ENCODE peak calls at places on chromosomes 11 and 22, in five cellular contexts. B is activated CD4-positive, CD25-positive, alpha-beta regulatory T cell treated with anti-CD3 and anti-CD28 coated beads, Interleukin-2, amount 50 U/mL, for 72 hours; K is activated T-cell treated with anti-CD3 and anti-CD28 coated beads for 1 hour; C is kidney epithelial cell; E is CD8-positive, alpha-beta T cell. S is an unnamed sample.

GRCh38 chr11:877565-877964 is 33.0 kb downstream of the CHID1 start:
- DNase-seq in E (no peak), B (peak; percentile 44), K (no peak), C (no peak), S (no peak)

GRCh38 chr11:61042961-61043540 is 59.2 kb upstream of the CD5 start:
- DNase-seq in B (no peak), K (no peak), E (no peak), C (no peak), S (no peak)

GRCh38 chr11:78419327-78419726 is 1.7 kb upstream of the GAB2 start:
- DNase-seq in E (no peak), B (no peak), K (no peak), C (peak; percentile 85), S (no peak)

GRCh38 chr22:27370281-27370680 is 431.3 kb downstream of the MN1 start:
- DNase-seq in E (no peak), C (no peak), K (no peak), B (no peak), S (no peak)

GRCh38 chr22:17477401-17477833 is 85.9 kb upstream of the SLC25A18 start:
- DNase-seq in C (no peak), E (no peak), B (no peak), K (no peak), S (no peak)

GRCh38 chr11:72441647-72442267 is 7.4 kb upstream of the CLPB start:
- DNase-seq in B (no peak), E (no peak), C (no peak), K (no peak), S (no peak)

GRCh38 chr22:44449683-44450425 is 48.2 kb downstream of the RTL6 start:
- DNase-seq in E (no peak), K (no peak), B (peak; percentile 16), C (no peak), S (no peak)

GRCh38 chr11:68440254-68440653 is 20.3 kb upstream of the PPP6R3 start:
- DNase-seq in C (no peak), E (no peak), K (no peak), B (no peak), S (peak; percentile 54)

GRCh38 chr22:46589871-46590271 is 30.3 kb upstream of the GRAMD4 start:
- DNase-seq in B (no peak), K (no peak), E (peak; percentile 9), C (no peak), S (no peak)

GRCh38 chr22:48245119-48245485 is 1482.7 kb downstream of the TBC1D22A start:
- DNase-seq in C (no peak), K (no peak), E (no peak), B (no peak), S (no peak)

GRCh38 chr11:111336582-111337256 is 38.4 kb downstream of the POU2AF3 start:
- DNase-seq in B (no peak), C (no peak), E (no peak), K (no peak), S (no peak)

GRCh38 chr22:43828711-43829447 is 16.8 kb upstream of the EFCAB6 start:
- DNase-seq in B (no peak), C (no peak), K (no peak), E (no peak), S (no peak)

GRCh38 chr11:113316251-113316650 is 1.9 kb downstream of the TTC12 start:
- DNase-seq in C (no peak), B (no peak), K (no peak), E (no peak), S (no peak)

GRCh38 chr22:39456262-39457046 is at the start of gene MGAT3:
- DNase-seq in B (no peak), C (no peak), E (peak; percentile 69), K (no peak), S (no peak)

GRCh38 chr11:2092956-2093412 is 46.2 kb downstream of the IGF2 start:
- DNase-seq in K (peak; percentile 54), E (peak; percentile 80), B (peak; percentile 32), C (peak; percentile 57), S (no peak)

GRCh38 chr22:19405652-19406051 is 25.9 kb downstream of the HIRA start:
- DNase-seq in K (no peak), B (no peak), E (no peak), C (no peak), S (no peak)

S was measured in B cell.